ENCODE peak calls at places on chromosome 12, in four cellular contexts. H, U, N and K are unnamed samples.

GRCh38 chr12:13187399-13187798 is 9.1 kb upstream of the EMP1 start:
- DNase-seq in U (no peak), H (no peak), N (no peak), K (no peak)

GRCh38 chr12:131683266-131684014 is 27.4 kb upstream of the SFSWAP start:
- DNase-seq in H (no peak), U (no peak), N (no peak), K (no peak)

GRCh38 chr12:27164330-27165045 is 79.6 kb upstream of the STK38L start:
- DNase-seq in H (no peak), N (no peak), U (no peak), K (no peak)

GRCh38 chr12:113325938-113326337 is 9.0 kb downstream of the SLC8B1 start:
- DNase-seq in N (no peak), U (no peak), H (no peak), K (no peak)

GRCh38 chr12:101793401-101793800 is 37.4 kb downstream of the GNPTAB start:
- DNase-seq in U (no peak), N (no peak), H (no peak), K (no peak)

GRCh38 chr12:78028426-78028825 is 197.7 kb downstream of the NAV3 start:
- DNase-seq in H (no peak), N (no peak), U (no peak), K (no peak)

GRCh38 chr12:104137902-104138746 is at the start of gene NFYB:
- DNase-seq in N (peak; percentile 96), H (peak; percentile 88), U (peak; percentile 98), K (peak; percentile 96)

GRCh38 chr12:65205886-65206285 is 36.5 kb downstream of the LEMD3 start:
- DNase-seq in H (no peak), N (no peak), U (no peak), K (no peak)

GRCh38 chr12:697426-697825 is 34.2 kb upstream of the NINJ2 start:
- DNase-seq in U (no peak), N (no peak), H (no peak), K (no peak)

GRCh38 chr12:6872073-6873048 is 742 bp downstream of the SPSB2 start:
- DNase-seq in H (peak; percentile 78), N (peak; percentile 85), U (peak; percentile 85), K (peak; percentile 81)

GRCh38 chr12:51888316-51889215 is 663 bp downstream of the ANKRD33 start:
- DNase-seq in N (no peak), H (no peak), U (no peak), K (no peak)

GRCh38 chr12:12273291-12273957 is 6.6 kb upstream of the LRP6 start:
- DNase-seq in U (no peak), N (no peak), H (no peak), K (no peak)

GRCh38 chr12:64746663-64747062 is 12.5 kb downstream of the GNS start:
- DNase-seq in U (no peak), H (no peak), N (no peak), K (no peak)

GRCh38 chr12:41193321-41193720 is 5.2 kb downstream of the PDZRN4 start:
- DNase-seq in N (no peak), U (no peak), H (no peak), K (no peak)

GRCh38 chr12:94123127-94123526 is 25.2 kb upstream of the PLXNC1 start:
- DNase-seq in H (no peak), U (no peak), N (no peak), K (no peak)

GRCh38 chr12:22046090-22046967 is at the start of gene CMAS:
- DNase-seq in N (peak; percentile 74), U (peak; percentile 85), H (peak; percentile 76), K (peak; percentile 74)

GRCh38 chr12:123264642-123265041 is 7.0 kb downstream of the CDK2AP1 start:
- DNase-seq in N (no peak), U (no peak), H (no peak), K (no peak)

GRCh38 chr12:109777544-109777943 is 55.7 kb downstream of the TRPV4 start:
- DNase-seq in N (no peak), U (peak; percentile 57), H (no peak), K (no peak)

GRCh38 chr12:132641811-132642650 is 23.5 kb downstream of the P2RX2 start:
- DNase-seq in H (no peak), U (no peak), N (no peak), K (no peak)

GRCh38 chr12:92051441-92051840 is 94.2 kb downstream of the BTG1 start:
- DNase-seq in H (no peak), N (no peak), U (no peak), K (no peak)

GRCh38 chr12:9648701-9649531 is 20.6 kb upstream of the CLEC2D start:
- DNase-seq in N (no peak), U (no peak), H (no peak), K (no peak)

GRCh38 chr12:47767197-47767724 is 5.8 kb upstream of the SLC48A1 start:
- DNase-seq in N (peak; percentile 59), H (peak; percentile 55), U (peak; percentile 56), K (peak; percentile 81)

GRCh38 chr12:111442301-111443045 is 36.8 kb downstream of the SH2B3 start:
- DNase-seq in U (peak; percentile 30), H (no peak), N (no peak), K (no peak)

GRCh38 chr12:82688035-82688501 is 1.4 kb downstream of the TMTC2 start:
- DNase-seq in H (no peak), U (peak; percentile 32), N (no peak), K (peak; percentile 4)

GRCh38 chr12:69059465-69060457 is 126.8 kb upstream of the CPM start:
- DNase-seq in H (no peak), N (no peak), U (peak; percentile 58), K (no peak)

GRCh38 chr12:83361486-83361885 is 674.8 kb downstream of the TMTC2 start:
- DNase-seq in H (no peak), U (no peak), N (no peak), K (no peak)

GRCh38 chr12:114902665-114903393 is 218.9 kb upstream of the TBX3 start:
- DNase-seq in U (no peak), N (no peak), H (no peak), K (no peak)

GRCh38 chr12:125954362-125954761 is 889.1 kb downstream of the AACS start:
- DNase-seq in U (no peak), N (no peak), H (no peak), K (no peak)

GRCh38 chr12:56593909-56594621 is 36.1 kb downstream of the BAZ2A start:
- DNase-seq in U (peak; percentile 68), N (peak; percentile 35), H (peak; percentile 41), K (peak; percentile 52)

GRCh38 chr12:128245890-128246289 is 21.1 kb upstream of the TMEM132C start:
- DNase-seq in H (no peak), N (no peak), U (no peak), K (no peak)

GRCh38 chr12:15446798-15447197 is 124.5 kb downstream of the PTPRO start:
- DNase-seq in N (no peak), U (no peak), H (no peak), K (no peak)

GRCh38 chr12:111628505-111629260 is 29.6 kb upstream of the ATXN2 start:
- DNase-seq in U (no peak), H (no peak), N (no peak), K (no peak)

GRCh38 chr12:112978163-112979081 is at the start of gene OAS2:
- DNase-seq in N (peak; percentile 57), U (peak; percentile 66), H (peak; percentile 63), K (peak; percentile 59)

GRCh38 chr12:13198921-13199320 is 2.4 kb downstream of the EMP1 start:
- DNase-seq in U (no peak), H (no peak), N (no peak), K (no peak)

GRCh38 chr12:53064613-53065415 is 14.4 kb downstream of the SPRYD3 start:
- DNase-seq in U (no peak), N (no peak), H (no peak), K (no peak)

GRCh38 chr12:4203772-4204376 is 69.7 kb upstream of the CCND2 start:
- DNase-seq in U (no peak), H (no peak), N (no peak), K (no peak)

GRCh38 chr12:110741795-110742717 is 635 bp downstream of the PPP1CC start:
- DNase-seq in N (no peak), H (no peak), U (peak; percentile 18), K (peak; percentile 13)

GRCh38 chr12:104609083-104609844 is 152.5 kb downstream of the CHST11 start:
- DNase-seq in U (no peak), N (no peak), H (no peak), K (no peak)

GRCh38 chr12:100142851-100143559 is at the start of gene BLTP3B:
- DNase-seq in H (peak; percentile 91), U (peak; percentile 87), N (peak; percentile 90), K (peak; percentile 81)